ENCODE peak calls at places on chromosomes 1 and 21, in five cellular contexts. One of them, this sample, is unnamed.

GRCh38 chr1:113937146-113937545 is 8.0 kb downstream of the HIPK1 start:
- DNase-seq in HepG2: no peak
- DNase-seq in WTC11: no peak
- DNase-seq in K562: no peak
- DNase-seq in H1: no peak
- DNase-seq in this sample: no peak

GRCh38 chr1:31243451-31244286 is 4.0 kb upstream of the NKAIN1 start:
- DNase-seq in HepG2: no peak
- DNase-seq in WTC11: no peak
- DNase-seq in K562: no peak
- DNase-seq in H1: no peak
- DNase-seq in this sample: no peak

GRCh38 chr1:30225336-30225735 is 498.0 kb downstream of the MATN1 start:
- DNase-seq in HepG2: no peak
- DNase-seq in WTC11: no peak
- DNase-seq in K562: no peak
- DNase-seq in H1: no peak
- DNase-seq in this sample: no peak

GRCh38 chr21:45114072-45114471 is 39.7 kb downstream of the ADARB1 start:
- DNase-seq in HepG2: no peak
- DNase-seq in WTC11: no peak
- DNase-seq in K562: no peak
- DNase-seq in H1: no peak
- DNase-seq in this sample: no peak

GRCh38 chr1:178862864-178863263 is 8.0 kb downstream of the ANGPTL1 start:
- DNase-seq in HepG2: no peak
- DNase-seq in WTC11: no peak
- DNase-seq in K562: no peak
- DNase-seq in H1: no peak
- DNase-seq in this sample: no peak

GRCh38 chr1:171743014-171743870 is 1.4 kb upstream of the VAMP4 start:
- DNase-seq in HepG2: no peak
- DNase-seq in WTC11: no peak
- DNase-seq in K562: peak
- DNase-seq in H1: no peak
- DNase-seq in this sample: no peak

GRCh38 chr1:101741910-101742309 is 254.8 kb downstream of the OLFM3 start:
- DNase-seq in HepG2: no peak
- DNase-seq in WTC11: no peak
- DNase-seq in K562: no peak
- DNase-seq in H1: no peak
- DNase-seq in this sample: no peak

GRCh38 chr1:100440075-100440809 is 87.9 kb downstream of the CDC14A start:
- DNase-seq in HepG2: peak
- DNase-seq in WTC11: no peak
- DNase-seq in K562: peak
- DNase-seq in H1: no peak
- DNase-seq in this sample: no peak

GRCh38 chr21:37281579-37281978 is 14.4 kb upstream of the VPS26C start:
- DNase-seq in HepG2: no peak
- DNase-seq in WTC11: no peak
- DNase-seq in K562: no peak
- DNase-seq in H1: no peak
- DNase-seq in this sample: no peak

GRCh38 chr1:94658221-94658620 is 116.7 kb upstream of the F3 start:
- DNase-seq in HepG2: peak
- DNase-seq in WTC11: no peak
- DNase-seq in K562: no peak
- DNase-seq in H1: peak
- DNase-seq in this sample: no peak

GRCh38 chr21:46561448-46562095 is 43.3 kb downstream of the S100B start:
- DNase-seq in HepG2: no peak
- DNase-seq in WTC11: no peak
- DNase-seq in K562: no peak
- DNase-seq in H1: no peak
- DNase-seq in this sample: no peak
- TF ChIP-seq SP1 in HepG2: no peak
- TF ChIP-seq SP1 in WTC11: no peak
- TF ChIP-seq SP1 in K562: no peak
- TF ChIP-seq SP1 in H1: no peak
- TF ChIP-seq SP1 in this sample: no peak

DNA sequence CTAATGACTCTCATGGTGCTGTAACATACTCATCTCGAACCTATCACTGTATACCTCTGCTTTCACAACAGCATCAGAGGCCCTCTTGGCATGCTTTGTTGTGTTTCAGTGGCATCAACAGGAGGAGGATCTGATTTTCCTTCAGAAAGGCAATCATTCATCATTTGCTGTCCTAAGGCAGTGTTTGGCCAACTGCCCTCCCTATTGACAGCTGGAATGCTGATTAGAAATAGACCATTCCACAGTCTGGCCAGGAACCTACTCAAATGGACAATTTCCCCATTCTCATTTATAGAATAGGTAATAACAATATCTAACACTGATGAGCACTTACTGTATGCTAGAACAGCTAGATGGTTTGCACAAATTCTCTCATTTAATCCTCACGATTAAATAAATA is 310.6 kb upstream of the PTBP2 start:
- DNase-seq in HepG2: no peak
- DNase-seq in WTC11: no peak
- DNase-seq in K562: no peak
- DNase-seq in H1: no peak
- DNase-seq in this sample: no peak
- TF ChIP-seq SP1 in HepG2: no peak
- TF ChIP-seq SP1 in WTC11: no peak
- TF ChIP-seq SP1 in K562: no peak
- TF ChIP-seq SP1 in H1: no peak
- TF ChIP-seq SP1 in this sample: no peak

DNA sequence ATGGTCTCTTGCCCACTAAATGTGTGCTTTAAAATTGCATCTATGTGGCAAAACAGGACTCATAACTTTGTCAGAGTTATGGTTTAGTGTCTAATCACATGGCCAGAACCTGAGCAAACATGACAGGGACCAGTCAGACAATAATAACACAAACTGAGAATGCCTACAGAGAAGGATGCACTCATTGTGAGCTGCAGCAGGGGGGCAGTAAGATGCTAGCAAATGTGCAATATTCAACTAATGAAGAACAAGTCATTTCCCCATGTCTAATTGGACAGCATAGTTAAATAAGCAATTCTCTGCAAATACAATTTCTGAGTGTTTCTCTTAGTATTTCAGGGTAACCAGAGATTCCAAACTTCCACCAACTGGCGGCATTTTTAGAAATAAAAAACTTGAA is 30.8 kb downstream of the SPAG17 start:
- DNase-seq in HepG2: no peak
- DNase-seq in WTC11: no peak
- DNase-seq in K562: peak
- DNase-seq in H1: no peak
- DNase-seq in this sample: no peak
- TF ChIP-seq SP1 in HepG2: no peak
- TF ChIP-seq SP1 in WTC11: no peak
- TF ChIP-seq SP1 in K562: no peak
- TF ChIP-seq SP1 in H1: no peak
- TF ChIP-seq SP1 in this sample: no peak

GRCh38 chr1:241600496-241600901 is 39.7 kb downstream of the CHML start:
- DNase-seq in HepG2: no peak
- DNase-seq in WTC11: no peak
- DNase-seq in K562: no peak
- DNase-seq in H1: no peak
- DNase-seq in this sample: no peak
- TF ChIP-seq SP1 in HepG2: no peak
- TF ChIP-seq SP1 in WTC11: no peak
- TF ChIP-seq SP1 in K562: no peak
- TF ChIP-seq SP1 in H1: no peak
- TF ChIP-seq SP1 in this sample: no peak

GRCh38 chr1:55474168-55474786 is 259.1 kb upstream of the USP24 start:
- DNase-seq in HepG2: no peak
- DNase-seq in WTC11: no peak
- DNase-seq in K562: peak
- DNase-seq in H1: no peak
- DNase-seq in this sample: no peak
- TF ChIP-seq SP1 in HepG2: no peak
- TF ChIP-seq SP1 in WTC11: no peak
- TF ChIP-seq SP1 in K562: no peak
- TF ChIP-seq SP1 in H1: no peak
- TF ChIP-seq SP1 in this sample: no peak

DNA sequence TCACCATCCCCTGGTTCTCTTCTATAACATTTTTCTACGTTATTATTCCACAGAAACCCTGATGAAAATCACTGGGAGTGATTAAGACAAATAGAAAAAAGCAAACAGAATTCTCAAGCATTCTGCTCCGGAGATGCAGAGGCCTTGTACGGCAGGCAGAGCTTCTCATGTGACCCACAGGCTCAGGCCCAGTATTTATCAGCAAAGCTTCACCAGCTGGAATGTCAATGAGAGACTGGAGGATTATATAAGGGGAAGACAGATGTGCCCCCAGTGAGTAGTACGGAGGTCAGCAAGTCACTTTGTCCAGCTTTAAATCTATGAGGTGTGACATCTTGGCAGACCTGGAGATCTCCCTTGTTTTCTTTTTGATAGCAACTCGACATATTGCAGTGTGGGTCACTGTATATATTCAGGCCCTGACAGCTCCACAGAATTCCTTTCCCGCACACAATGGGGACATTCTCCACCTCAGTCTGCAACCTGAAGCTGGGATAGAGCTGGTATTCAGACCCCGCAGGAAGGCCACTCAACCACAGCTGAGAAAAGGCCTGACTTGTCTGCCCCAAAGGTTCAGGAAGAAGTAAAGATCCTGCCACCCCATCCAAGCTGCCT is 106.8 kb downstream of the HHIPL2 start:
- DNase-seq in HepG2: no peak
- DNase-seq in WTC11: no peak
- DNase-seq in K562: no peak
- DNase-seq in H1: no peak
- DNase-seq in this sample: no peak
- TF ChIP-seq SP1 in HepG2: no peak
- TF ChIP-seq SP1 in WTC11: no peak
- TF ChIP-seq SP1 in K562: no peak
- TF ChIP-seq SP1 in H1: no peak
- TF ChIP-seq SP1 in this sample: no peak

GRCh38 chr1:244231572-244232315 is 180.7 kb downstream of the ZBTB18 start:
- DNase-seq in HepG2: no peak
- DNase-seq in WTC11: no peak
- DNase-seq in K562: no peak
- DNase-seq in H1: no peak
- DNase-seq in this sample: no peak
- TF ChIP-seq SP1 in HepG2: no peak
- TF ChIP-seq SP1 in WTC11: no peak
- TF ChIP-seq SP1 in K562: no peak
- TF ChIP-seq SP1 in H1: no peak
- TF ChIP-seq SP1 in this sample: no peak

DNA sequence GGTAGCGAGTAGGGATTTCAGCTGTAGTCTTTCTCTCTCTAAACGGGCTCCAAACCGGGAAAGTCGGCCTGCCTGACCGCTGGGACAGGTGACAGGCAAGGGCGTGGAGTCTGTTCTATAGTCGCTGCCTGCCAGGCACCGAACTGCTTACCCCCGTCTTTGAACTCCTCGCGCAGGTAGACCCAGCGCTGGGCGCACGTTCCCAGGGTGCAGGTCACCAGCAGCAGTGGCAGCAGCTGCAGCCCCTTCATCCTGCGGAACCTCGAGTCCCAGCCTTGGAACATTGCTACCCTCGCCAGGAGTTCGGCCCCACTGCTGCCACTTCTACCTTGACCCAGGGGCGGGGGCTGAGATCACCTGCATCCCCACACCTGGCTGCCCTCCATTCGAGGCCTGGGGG is 22.2 kb upstream of the OSBPL9 start:
- DNase-seq in HepG2: no peak
- DNase-seq in WTC11: no peak
- DNase-seq in K562: no peak
- DNase-seq in H1: no peak
- DNase-seq in this sample: no peak
- TF ChIP-seq SP1 in HepG2: no peak
- TF ChIP-seq SP1 in WTC11: no peak
- TF ChIP-seq SP1 in K562: no peak
- TF ChIP-seq SP1 in H1: no peak
- TF ChIP-seq SP1 in this sample: no peak

DNA sequence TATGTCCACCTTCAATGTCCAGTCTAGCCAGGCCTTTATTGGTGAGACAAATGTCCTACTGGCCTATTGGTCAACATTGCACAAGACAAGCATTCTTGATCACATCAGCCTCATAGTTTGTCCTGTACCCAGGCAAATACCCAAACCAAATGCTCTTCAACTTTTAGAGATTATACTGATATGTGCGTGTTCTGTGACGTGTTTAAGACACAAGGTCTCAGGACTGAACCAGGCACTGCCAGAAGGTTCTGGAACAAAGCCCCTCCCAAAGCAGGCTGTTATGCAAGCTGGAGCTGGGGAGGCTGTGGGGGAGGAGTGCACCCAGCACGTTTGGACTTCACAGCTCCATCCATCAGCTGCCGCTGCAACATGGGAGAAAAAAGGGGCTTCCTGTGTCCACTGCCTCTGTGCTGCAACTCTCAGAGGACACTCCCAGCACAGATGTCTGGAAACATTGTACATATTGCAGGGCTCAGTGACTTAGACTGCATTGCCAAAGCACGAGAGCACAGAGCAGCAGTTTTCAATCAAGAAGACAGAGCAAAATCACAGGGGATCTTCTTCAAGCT is 45.9 kb downstream of the NID1 start:
- DNase-seq in HepG2: no peak
- DNase-seq in WTC11: no peak
- DNase-seq in K562: no peak
- DNase-seq in H1: no peak
- DNase-seq in this sample: no peak
- TF ChIP-seq SP1 in HepG2: no peak
- TF ChIP-seq SP1 in WTC11: no peak
- TF ChIP-seq SP1 in K562: no peak
- TF ChIP-seq SP1 in H1: no peak
- TF ChIP-seq SP1 in this sample: no peak

This sample was measured in HEK293T.